ENCODE peak calls at places on chromosomes 5 and 9, in nine cellular contexts. T, C, U, S, O, F, B, Y and D are unnamed samples. For H3K27me3, the result is how much of the 10 kb centered on the place peaks cover.

GRCh38 chr5:116521173-116521872 is 53.3 kb downstream of the SEMA6A start:
- DNase-seq in T (no peak), C (no peak), U (no peak), S (no peak), O (no peak), F (peak), B (no peak), Y (no peak), D (no peak)

GRCh38 chr9:120985759-120986353 is 59.3 kb upstream of the TRAF1 start:
- DNase-seq in T (peak), C (no peak), U (peak), S (peak), O (no peak), F (peak), B (no peak), Y (peak), D (no peak)

GRCh38 chr9:20989923-20990341 is 41.5 kb downstream of the HACD4 start:
- DNase-seq in T (no peak), C (no peak), U (no peak), S (no peak), O (no peak), F (no peak), B (peak), Y (no peak), D (no peak)

GRCh38 chr9:97769208-97769607 is 72.1 kb upstream of the XPA start:
- DNase-seq in T (no peak), C (no peak), U (no peak), S (no peak), O (no peak), F (no peak), B (no peak), Y (no peak), D (no peak)

GRCh38 chr9:129650680-129651235 is 8.8 kb upstream of the ASB6 start:
- DNase-seq in T (no peak), C (no peak), U (no peak), S (no peak), O (no peak), F (peak), B (no peak), Y (no peak), D (no peak)

GRCh38 chr9:16901589-16901988 is 31.1 kb upstream of the BNC2 start:
- DNase-seq in T (peak), C (peak), U (no peak), S (no peak), O (no peak), F (peak), B (no peak), Y (no peak), D (no peak)

GRCh38 chr9:86324308-86324707 is 29.9 kb downstream of the TUT7 start:
- DNase-seq in T (peak), C (no peak), U (no peak), S (no peak), O (no peak), F (peak), B (no peak), Y (no peak), D (no peak)

GRCh38 chr5:180090098-180090768 is 18.7 kb upstream of the RNF130 start:
- DNase-seq in T (peak), C (no peak), U (peak), S (peak), O (peak), F (peak), B (peak), Y (no peak), D (peak)

GRCh38 chr5:120304653-120305052 is 159.4 kb upstream of the PRR16 start:
- DNase-seq in T (peak), C (no peak), U (no peak), S (no peak), O (no peak), F (peak), B (no peak), Y (no peak), D (no peak)

GRCh38 chr5:75457691-75458090 is 53.7 kb downstream of the CERT1 start:
- DNase-seq in T (no peak), C (peak), U (no peak), S (no peak), O (no peak), F (no peak), B (no peak), Y (no peak), D (no peak)

GRCh38 chr5:61332369-61332745 is 299 bp downstream of the ZSWIM6 start:
- DNase-seq in T (no peak), C (no peak), U (peak), S (no peak), O (peak), F (peak), B (peak), Y (no peak), D (no peak)

GRCh38 chr5:45795458-45795857 is 99.3 kb upstream of the HCN1 start:
- DNase-seq in T (no peak), C (no peak), U (peak), S (no peak), O (no peak), F (no peak), B (no peak), Y (no peak), D (peak)

GRCh38 chr5:68731255-68731654 is 362.6 kb upstream of the SLC30A5 start:
- DNase-seq in T (no peak), C (no peak), U (no peak), S (no peak), O (no peak), F (no peak), B (no peak), Y (no peak), D (no peak)

GRCh38 chr9:113589890-113590289 is 126.4 kb downstream of the RGS3 start:
- DNase-seq in T (peak), C (no peak), U (no peak), S (no peak), O (no peak), F (peak), B (no peak), Y (no peak), D (no peak)

GRCh38 chr5:138544171-138545134 is 1.4 kb upstream of the ETF1 start:
- DNase-seq in T (peak), C (no peak), U (no peak), S (no peak), O (no peak), F (peak), B (no peak), Y (no peak), D (no peak)

GRCh38 chr5:111694183-111694582 is 62.8 kb downstream of the NREP start:
- DNase-seq in T (peak), C (no peak), U (no peak), S (no peak), O (no peak), F (peak), B (no peak), Y (no peak), D (no peak)

GRCh38 chr9:116617389-116617788 is 69.7 kb upstream of the TRIM32 start:
- DNase-seq in T (no peak), C (no peak), U (no peak), S (no peak), O (no peak), F (no peak), B (no peak), Y (no peak), D (no peak)

GRCh38 chr5:87997662-87998061 is 271.0 kb downstream of the TMEM161B start:
- DNase-seq in T (no peak), C (no peak), U (no peak), S (no peak), O (no peak), F (no peak), B (no peak), Y (no peak), D (no peak)

GRCh38 chr5:168165977-168166376 is 125.5 kb upstream of the WWC1 start:
- DNase-seq in T (no peak), C (no peak), U (no peak), S (no peak), O (no peak), F (no peak), B (no peak), Y (no peak), D (no peak)

GRCh38 chr9:93814561-93814960 is 140.6 kb downstream of the BARX1 start:
- DNase-seq in T (no peak), C (no peak), U (peak), S (no peak), O (no peak), F (no peak), B (no peak), Y (no peak), D (no peak)

GRCh38 chr5:38718874-38719391 is 126.9 kb upstream of the OSMR start:
- DNase-seq in T (peak), C (no peak), U (no peak), S (no peak), O (no peak), F (peak), B (no peak), Y (no peak), D (no peak)

GRCh38 chr9:36877239-36877638 is 156.8 kb downstream of the PAX5 start:
- DNase-seq in T (no peak), C (no peak), U (no peak), S (no peak), O (no peak), F (no peak), B (no peak), Y (no peak), D (no peak)

GRCh38 chr9:36876056-36876455 is 158.0 kb downstream of the PAX5 start:
- DNase-seq in T (no peak), C (no peak), U (no peak), S (no peak), O (no peak), F (no peak), B (no peak), Y (no peak), D (no peak)

GRCh38 chr9:36878986-36879982 is 154.8 kb downstream of the PAX5 start:
- DNase-seq in T (no peak), C (no peak), U (no peak), S (no peak), O (no peak), F (no peak), B (no peak), Y (no peak), D (no peak)

GRCh38 chr9:36880075-36880474 is 154.0 kb downstream of the PAX5 start:
- DNase-seq in T (no peak), C (no peak), U (no peak), S (no peak), O (no peak), F (no peak), B (no peak), Y (no peak), D (no peak)

GRCh38 chr9:36878161-36878560 is 155.9 kb downstream of the PAX5 start:
- DNase-seq in T (no peak), C (no peak), U (no peak), S (no peak), O (no peak), F (no peak), B (no peak), Y (no peak), D (no peak)
- H3K27me3 ChIP-seq in T (under half), C (under half), U (under half), S (under half), O (under half), F (under half), B (under half), Y (under half), D (under half)

GRCh38 chr9:109799792-109800191 is 19.8 kb downstream of the PALM2AKAP2 start:
- DNase-seq in T (peak), C (no peak), U (peak), S (no peak), O (no peak), F (peak), B (no peak), Y (no peak), D (no peak)

GRCh38 chr9:109797509-109797908 is 17.5 kb downstream of the PALM2AKAP2 start:
- DNase-seq in T (no peak), C (no peak), U (no peak), S (no peak), O (no peak), F (no peak), B (no peak), Y (no peak), D (no peak)

GRCh38 chr9:109801484-109801883 is 21.5 kb downstream of the PALM2AKAP2 start:
- DNase-seq in T (no peak), C (no peak), U (no peak), S (no peak), O (no peak), F (no peak), B (no peak), Y (no peak), D (no peak)

GRCh38 chr9:109797006-109797405 is 17.0 kb downstream of the PALM2AKAP2 start:
- DNase-seq in T (no peak), C (no peak), U (no peak), S (no peak), O (no peak), F (no peak), B (no peak), Y (no peak), D (no peak)

GRCh38 chr9:109799141-109799540 is 19.1 kb downstream of the PALM2AKAP2 start:
- DNase-seq in T (no peak), C (no peak), U (no peak), S (no peak), O (no peak), F (no peak), B (no peak), Y (no peak), D (no peak)
- H3K27me3 ChIP-seq in T (under half), C (under half), U (under half), S (under half), O (under half), F (under half), B (under half), Y (under half), D (under half)

GRCh38 chr9:133612051-133612450 is 2.9 kb upstream of the FAM163B start:
- DNase-seq in T (no peak), C (no peak), U (no peak), S (no peak), O (no peak), F (no peak), B (no peak), Y (no peak), D (no peak)
- H3K27me3 ChIP-seq in T (half or more), C (half or more), U (under half), S (under half), O (under half), F (half or more), B (under half), Y (under half), D (under half)

DNA sequence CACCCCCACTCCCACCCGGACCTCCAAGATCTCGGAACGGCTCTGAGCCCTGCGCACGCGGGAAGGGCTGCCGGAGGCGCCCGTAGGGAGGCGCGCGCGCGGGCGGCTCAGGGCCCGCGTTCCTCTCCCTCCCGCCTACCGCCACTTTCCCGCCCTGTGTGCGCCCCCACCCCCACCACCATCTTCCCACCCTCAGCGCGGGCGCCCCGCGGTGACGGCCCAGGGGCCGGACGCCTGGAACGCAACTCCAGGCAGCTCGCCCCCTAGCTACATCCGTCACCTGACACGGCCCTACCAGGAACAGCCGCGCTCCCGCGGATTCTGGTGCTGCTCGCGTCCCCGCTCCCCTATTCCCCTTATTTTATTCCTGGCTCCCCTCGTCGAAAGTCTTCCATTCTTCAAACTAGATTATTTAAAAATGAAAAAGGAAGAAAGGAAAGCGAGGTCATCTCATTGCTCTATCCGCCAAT is at the start of gene CDKN2B-AS1:
- DNase-seq in T (peak), C (no peak), U (peak), S (peak), O (peak), F (peak), B (no peak), Y (no peak), D (no peak)
- H3K27me3 ChIP-seq in T (under half), C (under half), U (half or more), S (under half), O (under half), F (under half), B (under half), Y (under half), D (under half)

DNA sequence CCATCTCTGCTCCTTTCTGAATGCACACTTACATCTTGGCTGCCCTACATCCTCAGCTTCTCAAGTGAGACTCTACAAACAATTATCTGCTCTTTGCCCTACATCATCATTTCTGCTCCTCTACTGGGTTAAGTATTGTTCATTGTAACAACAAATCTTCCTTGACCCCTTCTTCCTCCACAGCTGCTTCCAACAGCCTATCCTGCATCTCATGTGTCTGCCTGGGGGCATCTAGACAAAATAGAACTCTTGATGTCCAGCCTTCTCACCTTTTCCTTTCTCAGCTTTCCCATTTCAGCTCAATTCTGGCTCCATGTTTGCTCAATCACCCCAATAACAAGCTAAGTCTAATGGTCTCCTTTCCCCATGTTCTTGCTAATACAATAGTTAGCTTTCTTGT is 509.8 kb downstream of the DIRAS2 start:
- DNase-seq in T (no peak), C (no peak), U (no peak), S (no peak), O (no peak), F (no peak), B (no peak), Y (no peak), D (no peak)
- H3K27me3 ChIP-seq in T (under half), C (under half), U (under half), S (under half), O (under half), F (under half), B (under half), Y (under half), D (under half)

DNA sequence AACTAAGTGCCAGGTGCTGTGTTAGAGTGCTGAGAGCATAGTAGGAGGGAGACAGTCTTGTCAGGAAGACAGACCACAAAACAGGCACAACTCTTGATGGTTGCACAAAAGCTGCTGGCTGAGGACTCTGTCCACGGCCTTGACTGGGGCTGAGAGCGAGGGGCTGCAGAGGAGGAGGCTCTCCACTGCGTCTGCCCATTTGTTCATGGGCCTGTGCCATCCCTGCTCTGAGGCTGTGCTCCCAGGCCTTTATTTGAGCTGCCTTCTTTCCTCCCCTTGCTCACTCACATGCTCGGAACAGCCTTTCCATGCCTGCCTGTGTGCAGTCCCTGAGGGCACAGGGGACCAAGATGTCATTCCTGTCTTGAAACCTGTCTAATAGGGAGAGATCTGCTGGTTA is 147.8 kb downstream of the CACNA1B start:
- DNase-seq in T (no peak), C (no peak), U (no peak), S (no peak), O (no peak), F (no peak), B (no peak), Y (no peak), D (no peak)
- H3K27me3 ChIP-seq in T (under half), C (under half), U (under half), S (under half), O (under half), F (under half), B (under half), Y (under half), D (under half)

DNA sequence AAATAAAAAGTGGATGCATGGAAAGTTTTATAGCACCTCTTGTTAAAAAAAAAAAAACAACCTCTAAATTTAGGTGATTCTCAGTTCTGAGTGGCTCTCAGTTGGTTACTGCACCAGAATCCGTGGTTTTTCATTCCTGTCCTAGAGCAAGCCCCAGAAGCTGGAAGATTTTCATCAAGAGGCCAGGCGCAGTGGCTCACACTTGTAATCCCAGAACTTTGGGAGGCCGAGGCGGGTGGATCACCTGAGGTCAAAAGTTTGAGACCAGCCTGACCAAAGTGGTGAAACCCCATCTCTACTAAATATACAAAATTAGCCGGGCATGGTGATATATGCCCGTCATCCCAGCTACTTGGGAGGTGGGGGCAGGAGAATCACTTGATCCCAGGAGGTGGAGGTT is 27.2 kb upstream of the SLC9A3 start:
- DNase-seq in T (no peak), C (no peak), U (no peak), S (no peak), O (no peak), F (no peak), B (no peak), Y (no peak), D (no peak)
- H3K27me3 ChIP-seq in T (under half), C (under half), U (under half), S (under half), O (under half), F (under half), B (under half), Y (under half), D (under half)